ENCODE peak calls at places on chromosome X, in ten cellular contexts. S, Y, O, T, F, C, U, P, Z and W are unnamed samples.

GRCh38 chrX:41312786-41313185 is 21.2 kb upstream of the DDX3X start:
- ATAC-seq in S (no peak), Y (no peak), O (peak), T (no peak), F (no peak), C (no peak), U (no peak), P (no peak), Z (no peak), W (no peak)

GRCh38 chrX:46029777-46030176 is 515.4 kb downstream of the ZNF674 start:
- ATAC-seq in S (no peak), Y (no peak), O (no peak), T (no peak), F (no peak), C (no peak), U (no peak), P (no peak), Z (no peak), W (no peak)

GRCh38 chrX:2627272-2627867 is 63.7 kb upstream of the CD99 start:
- ATAC-seq in S (no peak), Y (no peak), O (peak), T (peak), F (peak), C (no peak), U (peak), P (peak), Z (peak), W (peak)

GRCh38 chrX:119013146-119013545 is 38.7 kb downstream of the LONRF3 start:
- ATAC-seq in S (no peak), Y (no peak), O (no peak), T (no peak), F (no peak), C (no peak), U (no peak), P (no peak), Z (no peak), W (no peak)

GRCh38 chrX:41526925-41527324 is 79.8 kb downstream of the NYX start:
- ATAC-seq in S (no peak), Y (no peak), O (peak), T (no peak), F (peak), C (no peak), U (no peak), P (no peak), Z (no peak), W (no peak)

GRCh38 chrX:106611323-106611681 is 476 bp upstream of the RADX start:
- ATAC-seq in S (no peak), Y (no peak), O (no peak), T (no peak), F (no peak), C (no peak), U (no peak), P (peak), Z (no peak), W (no peak)

GRCh38 chrX:120380699-120381098 is 18.8 kb downstream of the ATP1B4 start:
- ATAC-seq in S (peak), Y (peak), O (peak), T (peak), F (peak), C (no peak), U (no peak), P (peak), Z (peak), W (no peak)

GRCh38 chrX:39791691-39792090 is 306.1 kb downstream of the BCOR start:
- ATAC-seq in S (no peak), Y (peak), O (no peak), T (no peak), F (no peak), C (no peak), U (no peak), P (no peak), Z (no peak), W (no peak)

GRCh38 chrX:85139422-85139821 is 104.2 kb downstream of the SATL1 start:
- ATAC-seq in S (no peak), Y (no peak), O (no peak), T (no peak), F (no peak), C (no peak), U (no peak), P (no peak), Z (no peak), W (no peak)

GRCh38 chrX:39957816-39958561 is 139.8 kb downstream of the BCOR start:
- ATAC-seq in S (no peak), Y (no peak), O (no peak), T (no peak), F (no peak), C (peak), U (no peak), P (no peak), Z (no peak), W (no peak)

GRCh38 chrX:40278340-40279090 is 180.8 kb upstream of the BCOR start:
- ATAC-seq in S (peak), Y (peak), O (peak), T (peak), F (peak), C (no peak), U (peak), P (peak), Z (peak), W (no peak)

GRCh38 chrX:13533726-13534125 is 35.7 kb upstream of the EGFL6 start:
- ATAC-seq in S (no peak), Y (no peak), O (no peak), T (no peak), F (no peak), C (no peak), U (no peak), P (no peak), Z (no peak), W (no peak)

GRCh38 chrX:153693216-153694086 is 5.7 kb downstream of the SLC6A8 start:
- ATAC-seq in S (peak), Y (no peak), O (no peak), T (no peak), F (no peak), C (no peak), U (no peak), P (no peak), Z (no peak), W (no peak)

GRCh38 chrX:119826399-119826959 is 26.3 kb downstream of the UPF3B start:
- ATAC-seq in S (no peak), Y (no peak), O (peak), T (no peak), F (peak), C (peak), U (no peak), P (peak), Z (no peak), W (peak)

GRCh38 chrX:155108427-155108826 is 37.1 kb downstream of the BRCC3 start:
- ATAC-seq in S (no peak), Y (no peak), O (peak), T (no peak), F (no peak), C (no peak), U (no peak), P (no peak), Z (no peak), W (no peak)